ENCODE peak calls at places on chromosomes 16 and 17, in five cellular contexts. T is choroid plexus epithelial cell, Z is thoracic aorta, D is T-helper 1 cell, Q is HEK293T. F is an unnamed sample.

GRCh38 chr17:52505601-52506000 is 347.1 kb upstream of the CA10 start:
- DNase-seq in D (no peak), Z (no peak), Q (no peak), T (no peak), F (no peak)

GRCh38 chr17:82875418-82875856 is 35.6 kb upstream of the ZNF750 start:
- DNase-seq in Z (no peak), Q (no peak), T (no peak), D (no peak), F (no peak)

GRCh38 chr17:43337684-43338428 is 60.9 kb upstream of the ARL4D start:
- DNase-seq in D (no peak), Z (no peak), T (no peak), Q (no peak), F (no peak)

GRCh38 chr16:9932919-9933653 is 249.1 kb downstream of the GRIN2A start:
- DNase-seq in T (no peak), Q (no peak), Z (no peak), D (no peak), F (no peak)

GRCh38 chr17:37605813-37606505 is 3.3 kb downstream of the SYNRG start:
- DNase-seq in T (no peak), D (no peak), Z (no peak), Q (no peak), F (no peak)

GRCh38 chr16:89257757-89258465 is 40.4 kb downstream of the ZNF778 start:
- DNase-seq in T (peak; percentile 20), Q (no peak), Z (no peak), D (no peak), F (no peak)

GRCh38 chr17:35022536-35023063 is 40.9 kb downstream of the RFFL start:
- DNase-seq in Z (peak; percentile 86), T (peak; percentile 98), D (peak; percentile 41), Q (no peak), F (peak; percentile 93)

GRCh38 chr16:88773812-88774291 is 11.2 kb downstream of the PIEZO1 start:
- DNase-seq in Z (no peak), Q (no peak), T (peak; percentile 43), D (no peak), F (peak; percentile 63)

GRCh38 chr17:75808905-75809621 is 24.5 kb downstream of the UNK start:
- DNase-seq in T (peak; percentile 85), D (no peak), Z (no peak), Q (no peak), F (peak; percentile 74)

GRCh38 chr16:74607967-74608356 is 1.0 kb upstream of the GLG1 start:
- DNase-seq in D (no peak), T (peak; percentile 58), Q (peak; percentile 17), Z (no peak), F (no peak)

GRCh38 chr17:48470388-48471034 is 40.5 kb upstream of the SKAP1 start:
- DNase-seq in Z (no peak), D (no peak), T (peak; percentile 42), Q (no peak), F (peak; percentile 36)

GRCh38 chr17:49964539-49965521 is 4.2 kb upstream of the DLX4 start:
- DNase-seq in Z (no peak), D (no peak), T (no peak), Q (no peak), F (no peak)

GRCh38 chr16:67547423-67548264 is 14.7 kb upstream of the CTCF start:
- DNase-seq in Q (no peak), T (no peak), D (no peak), Z (no peak), F (no peak)

GRCh38 chr17:43907425-43907981 is at the start of gene MPP2:
- DNase-seq in D (peak; percentile 30), Q (peak; percentile 83), T (peak; percentile 79), Z (no peak), F (peak; percentile 66)

GRCh38 chr17:36942631-36943125 is 5.4 kb downstream of the LHX1 start:
- DNase-seq in Z (no peak), T (no peak), Q (no peak), D (no peak), F (no peak)

GRCh38 chr17:44758414-44759095 is at the start of gene ADAM11:
- DNase-seq in Q (peak; percentile 55), T (no peak), D (no peak), Z (no peak), F (no peak)

GRCh38 chr16:2233872-2234812 is 2.1 kb upstream of the DNASE1L2 start:
- DNase-seq in T (no peak), Z (no peak), D (no peak), Q (no peak), F (no peak)

GRCh38 chr16:64211306-64211705 is 910.6 kb downstream of the CDH11 start:
- DNase-seq in T (no peak), D (no peak), Z (no peak), Q (no peak), F (no peak)